ENCODE peak calls at places on chromosomes 4 and X, in seven cellular contexts. One of them, this sample, is unnamed.

GRCh38 chr4:74410272-74410671 is 34.7 kb upstream of the AREG start:
- DNase-seq in GM23248: peak; percentile 53
- DNase-seq in vagina: no peak
- DNase-seq in spleen: no peak
- DNase-seq in A673: no peak
- DNase-seq in endodermal cell: no peak
- DNase-seq in left lung: no peak
- DNase-seq in this sample: no peak

GRCh38 chr4:68021185-68021584 is 57.9 kb upstream of the TMPRSS11A start:
- DNase-seq in GM23248: peak; percentile 73
- DNase-seq in vagina: no peak
- DNase-seq in spleen: no peak
- DNase-seq in A673: no peak
- DNase-seq in endodermal cell: no peak
- DNase-seq in left lung: no peak
- DNase-seq in this sample: no peak

GRCh38 chr4:80197132-80197573 is at the start of gene PRDM8:
- DNase-seq in GM23248: peak; percentile 61
- DNase-seq in vagina: no peak
- DNase-seq in spleen: peak; percentile 85
- DNase-seq in A673: peak; percentile 26
- DNase-seq in endodermal cell: peak; percentile 64
- DNase-seq in left lung: peak; percentile 80
- DNase-seq in this sample: no peak

GRCh38 chr4:53194727-53195126 is 171.1 kb downstream of the SCFD2 start:
- DNase-seq in GM23248: no peak
- DNase-seq in vagina: no peak
- DNase-seq in spleen: peak; percentile 53
- DNase-seq in A673: no peak
- DNase-seq in endodermal cell: no peak
- DNase-seq in left lung: peak; percentile 33
- DNase-seq in this sample: no peak

GRCh38 chr4:177759714-177760113 is 317.5 kb upstream of the AGA start:
- DNase-seq in GM23248: no peak
- DNase-seq in vagina: no peak
- DNase-seq in spleen: no peak
- DNase-seq in A673: no peak
- DNase-seq in endodermal cell: no peak
- DNase-seq in left lung: no peak
- DNase-seq in this sample: no peak

GRCh38 chr4:78022517-78022916 is 34.6 kb upstream of the FRAS1 start:
- DNase-seq in GM23248: peak; percentile 13
- DNase-seq in vagina: no peak
- DNase-seq in spleen: no peak
- DNase-seq in A673: no peak
- DNase-seq in endodermal cell: no peak
- DNase-seq in left lung: no peak
- DNase-seq in this sample: no peak

GRCh38 chr4:92091335-92091734 is 212.4 kb upstream of the GRID2 start:
- DNase-seq in GM23248: peak; percentile 51
- DNase-seq in vagina: no peak
- DNase-seq in spleen: no peak
- DNase-seq in A673: peak; percentile 1
- DNase-seq in endodermal cell: peak; percentile 80
- DNase-seq in left lung: no peak
- DNase-seq in this sample: no peak

GRCh38 chr4:87060957-87061356 is 126.1 kb downstream of the AFF1 start:
- DNase-seq in GM23248: peak; percentile 74
- DNase-seq in vagina: no peak
- DNase-seq in spleen: no peak
- DNase-seq in A673: no peak
- DNase-seq in endodermal cell: no peak
- DNase-seq in left lung: no peak
- DNase-seq in this sample: no peak

GRCh38 chr4:86108834-86109233 is 251.0 kb downstream of the MAPK10 start:
- DNase-seq in GM23248: no peak
- DNase-seq in vagina: no peak
- DNase-seq in spleen: no peak
- DNase-seq in A673: no peak
- DNase-seq in endodermal cell: no peak
- DNase-seq in left lung: no peak
- DNase-seq in this sample: no peak

GRCh38 chr4:121706595-121707021 is 9.8 kb upstream of the ANXA5 start:
- DNase-seq in GM23248: peak; percentile 83
- DNase-seq in vagina: no peak
- DNase-seq in spleen: no peak
- DNase-seq in A673: no peak
- DNase-seq in endodermal cell: no peak
- DNase-seq in left lung: no peak
- DNase-seq in this sample: no peak

GRCh38 chr4:186915816-186916215 is 192.2 kb upstream of the FAT1 start:
- DNase-seq in GM23248: no peak
- DNase-seq in vagina: no peak
- DNase-seq in spleen: no peak
- DNase-seq in A673: no peak
- DNase-seq in endodermal cell: no peak
- DNase-seq in left lung: no peak
- DNase-seq in this sample: no peak

GRCh38 chrX:67105758-67106116 is 438.1 kb upstream of the AR start:
- DNase-seq in GM23248: no peak
- DNase-seq in vagina: no peak
- DNase-seq in spleen: no peak
- DNase-seq in A673: no peak
- DNase-seq in endodermal cell: no peak
- DNase-seq in left lung: no peak
- DNase-seq in this sample: no peak

GRCh38 chr4:143700420-143701352 is at the start of gene FREM3:
- DNase-seq in GM23248: peak; percentile 17
- DNase-seq in vagina: no peak
- DNase-seq in spleen: peak; percentile 76
- DNase-seq in A673: no peak
- DNase-seq in endodermal cell: peak; percentile 84
- DNase-seq in left lung: peak; percentile 78
- DNase-seq in this sample: peak; percentile 75

GRCh38 chr4:122832732-122833131 is 6.1 kb downstream of the FGF2 start:
- DNase-seq in GM23248: peak; percentile 38
- DNase-seq in vagina: no peak
- DNase-seq in spleen: no peak
- DNase-seq in A673: no peak
- DNase-seq in endodermal cell: no peak
- DNase-seq in left lung: no peak
- DNase-seq in this sample: no peak

GRCh38 chr4:137700751-137701150 is 168.5 kb upstream of the PCDH18 start:
- DNase-seq in GM23248: peak; percentile 31
- DNase-seq in vagina: no peak
- DNase-seq in spleen: no peak
- DNase-seq in A673: no peak
- DNase-seq in endodermal cell: no peak
- DNase-seq in left lung: no peak
- DNase-seq in this sample: no peak

GRCh38 chrX:154592505-154592904 is 7.6 kb downstream of the CTAG1A start:
- DNase-seq in GM23248: no peak
- DNase-seq in vagina: no peak
- DNase-seq in spleen: no peak
- DNase-seq in A673: no peak
- DNase-seq in endodermal cell: no peak
- DNase-seq in left lung: no peak
- DNase-seq in this sample: no peak

GRCh38 chr4:18524667-18525066 is 503.1 kb upstream of the LCORL start:
- DNase-seq in GM23248: no peak
- DNase-seq in vagina: no peak
- DNase-seq in spleen: no peak
- DNase-seq in A673: no peak
- DNase-seq in endodermal cell: no peak
- DNase-seq in left lung: no peak
- DNase-seq in this sample: no peak

GRCh38 chrX:72316408-72317079 is 10.8 kb upstream of the CITED1 start:
- DNase-seq in GM23248: no peak
- DNase-seq in vagina: no peak
- DNase-seq in spleen: no peak
- DNase-seq in A673: no peak
- DNase-seq in endodermal cell: no peak
- DNase-seq in left lung: no peak
- DNase-seq in this sample: peak; percentile 34

GRCh38 chr4:90185416-90185815 is 58.2 kb downstream of the CCSER1 start:
- DNase-seq in GM23248: no peak
- DNase-seq in vagina: no peak
- DNase-seq in spleen: no peak
- DNase-seq in A673: no peak
- DNase-seq in endodermal cell: no peak
- DNase-seq in left lung: no peak
- DNase-seq in this sample: no peak

GRCh38 chr4:75671802-75672421 is 1.3 kb downstream of the G3BP2 start:
- DNase-seq in GM23248: peak; percentile 29
- DNase-seq in vagina: no peak
- DNase-seq in spleen: no peak
- DNase-seq in A673: no peak
- DNase-seq in endodermal cell: no peak
- DNase-seq in left lung: no peak
- DNase-seq in this sample: no peak

GRCh38 chr4:83644677-83645639 is 109.0 kb downstream of the GPAT3 start:
- DNase-seq in GM23248: peak; percentile 66
- DNase-seq in vagina: no peak
- DNase-seq in spleen: no peak
- DNase-seq in A673: peak; percentile 76
- DNase-seq in endodermal cell: peak; percentile 59
- DNase-seq in left lung: no peak
- DNase-seq in this sample: no peak

GRCh38 chrX:15943393-15943792 is 88.8 kb upstream of the AP1S2 start:
- DNase-seq in GM23248: no peak
- DNase-seq in vagina: no peak
- DNase-seq in spleen: no peak
- DNase-seq in A673: no peak
- DNase-seq in endodermal cell: no peak
- DNase-seq in left lung: no peak
- DNase-seq in this sample: no peak

DNA sequence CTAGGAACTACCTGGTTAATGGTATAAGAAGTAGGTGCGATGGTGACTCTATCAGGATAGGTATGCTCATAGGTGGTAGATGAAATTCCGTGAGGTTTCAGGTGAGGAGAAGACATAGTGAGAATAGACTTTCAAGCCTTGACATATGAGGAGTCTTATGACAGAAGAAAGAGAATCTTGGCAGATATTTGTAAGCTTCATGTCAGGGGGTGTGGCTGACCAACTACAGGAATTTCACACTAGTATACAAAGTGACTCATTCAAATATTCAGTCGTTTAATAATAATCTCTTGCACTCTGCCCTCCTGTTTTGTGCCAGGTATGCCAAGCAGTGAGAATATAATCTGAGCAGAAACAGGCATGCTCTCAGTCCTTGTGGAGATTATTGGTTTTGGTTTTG is 22.8 kb downstream of the PACRGL start:
- DNase-seq in GM23248: peak; percentile 36
- DNase-seq in vagina: no peak
- DNase-seq in spleen: no peak
- DNase-seq in A673: no peak
- DNase-seq in endodermal cell: no peak
- DNase-seq in left lung: no peak
- DNase-seq in this sample: no peak
- H3K36me3 ChIP-seq in GM23248: peaks cover 28% of the 10 kb centered on the region
- H3K36me3 ChIP-seq in vagina: peaks cover 68% of the 10 kb centered on the region
- H3K36me3 ChIP-seq in spleen: peaks cover 94% of the 10 kb centered on the region
- H3K36me3 ChIP-seq in A673: peaks cover 11% of the 10 kb centered on the region
- H3K36me3 ChIP-seq in endodermal cell: peaks cover 55% of the 10 kb centered on the region
- H3K36me3 ChIP-seq in left lung: no peaks in the 10 kb centered on the region
- H3K36me3 ChIP-seq in this sample: peaks cover 10% of the 10 kb centered on the region

GRCh38 chr4:169015237-169015636 is 5.2 kb upstream of the CBR4 start:
- DNase-seq in GM23248: peak; percentile 19
- DNase-seq in vagina: no peak
- DNase-seq in spleen: no peak
- DNase-seq in A673: no peak
- DNase-seq in endodermal cell: peak; percentile 58
- DNase-seq in left lung: peak; percentile 39
- DNase-seq in this sample: peak; percentile 85
- H3K27ac ChIP-seq in GM23248: peak overlapping the region; percentile 70
- H3K27ac ChIP-seq in vagina: peak overlapping the region; percentile 36
- H3K27ac ChIP-seq in spleen: peak overlapping the region; percentile 52
- H3K27ac ChIP-seq in A673: no peak overlapping the region
- H3K27ac ChIP-seq in endodermal cell: no peak overlapping the region
- H3K27ac ChIP-seq in left lung: no peak overlapping the region
- H3K27ac ChIP-seq in this sample: peak overlapping the region; percentile 80

GRCh38 chr4:26786916-26787315 is 73.7 kb upstream of the STIM2 start:
- DNase-seq in GM23248: no peak
- DNase-seq in vagina: no peak
- DNase-seq in spleen: no peak
- DNase-seq in A673: no peak
- DNase-seq in endodermal cell: no peak
- DNase-seq in left lung: no peak
- DNase-seq in this sample: no peak

GRCh38 chr4:26787461-26788340 is 72.9 kb upstream of the STIM2 start:
- DNase-seq in GM23248: peak; percentile 70
- DNase-seq in vagina: no peak
- DNase-seq in spleen: peak; percentile 74
- DNase-seq in A673: peak; percentile 85
- DNase-seq in endodermal cell: peak; percentile 90
- DNase-seq in left lung: peak; percentile 76
- DNase-seq in this sample: peak; percentile 77

GRCh38 chr4:26785312-26785711 is 75.3 kb upstream of the STIM2 start:
- DNase-seq in GM23248: no peak
- DNase-seq in vagina: no peak
- DNase-seq in spleen: no peak
- DNase-seq in A673: no peak
- DNase-seq in endodermal cell: no peak
- DNase-seq in left lung: no peak
- DNase-seq in this sample: no peak

GRCh38 chr4:26784207-26784606 is 76.4 kb upstream of the STIM2 start:
- DNase-seq in GM23248: no peak
- DNase-seq in vagina: no peak
- DNase-seq in spleen: no peak
- DNase-seq in A673: no peak
- DNase-seq in endodermal cell: no peak
- DNase-seq in left lung: no peak
- DNase-seq in this sample: no peak

DNA sequence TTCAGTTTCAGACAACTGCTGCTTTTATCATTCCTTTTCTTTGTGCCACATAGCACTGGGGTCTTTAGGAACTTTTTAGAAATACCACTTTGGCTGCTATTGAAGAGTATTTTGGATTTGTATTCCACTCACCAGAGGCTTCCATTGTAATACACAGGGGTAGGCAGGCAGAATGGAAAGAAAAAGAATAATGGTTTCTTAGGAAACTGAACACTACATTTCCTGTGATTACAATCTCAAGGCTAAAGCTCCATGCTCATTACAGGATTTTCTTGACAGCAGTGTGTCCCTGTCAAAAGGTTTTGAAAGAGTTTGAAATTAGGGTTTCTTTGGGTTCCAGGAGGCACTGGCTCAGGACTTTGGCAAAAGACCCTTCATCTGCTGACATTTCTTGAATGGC is 74.9 kb upstream of the STIM2 start:
- DNase-seq in GM23248: no peak
- DNase-seq in vagina: no peak
- DNase-seq in spleen: no peak
- DNase-seq in A673: peak; percentile 65
- DNase-seq in endodermal cell: no peak
- DNase-seq in left lung: no peak
- DNase-seq in this sample: no peak
- H3K4me1 ChIP-seq in GM23248: peaks cover 18% of the 10 kb centered on the region
- H3K4me1 ChIP-seq in vagina: peaks cover 25% of the 10 kb centered on the region
- H3K4me1 ChIP-seq in spleen: peaks cover 24% of the 10 kb centered on the region
- H3K4me1 ChIP-seq in A673: peaks cover 40% of the 10 kb centered on the region
- H3K4me1 ChIP-seq in endodermal cell: no peaks in the 10 kb centered on the region
- H3K4me1 ChIP-seq in left lung: peaks cover 19% of the 10 kb centered on the region
- H3K4me1 ChIP-seq in this sample: no peaks in the 10 kb centered on the region

GRCh38 chr4:37858112-37858511 is 31.6 kb downstream of the PGM2 start:
- DNase-seq in GM23248: no peak
- DNase-seq in vagina: no peak
- DNase-seq in spleen: no peak
- DNase-seq in A673: no peak
- DNase-seq in endodermal cell: no peak
- DNase-seq in left lung: no peak
- DNase-seq in this sample: no peak
- H3K36me3 ChIP-seq in GM23248: no peaks in the 10 kb centered on the region
- H3K36me3 ChIP-seq in vagina: peaks cover 25% of the 10 kb centered on the region
- H3K36me3 ChIP-seq in spleen: peaks cover 91% of the 10 kb centered on the region
- H3K36me3 ChIP-seq in A673: peaks cover 18% of the 10 kb centered on the region
- H3K36me3 ChIP-seq in endodermal cell: peaks cover 44% of the 10 kb centered on the region
- H3K36me3 ChIP-seq in left lung: no peaks in the 10 kb centered on the region
- H3K36me3 ChIP-seq in this sample: no peaks in the 10 kb centered on the region